ENCODE peak calls at places on chromosomes 1 and 21, in six cellular contexts. L is mucosa of descending colon, W is pancreas, Z is left ventricle myocardium inferior, K is cardiac muscle cell, H is epithelial cell of esophagus. M is an unnamed sample.

GRCh38 chr1:36561365-36561731 is 78.6 kb upstream of the CSF3R start:
- DNase-seq in L (no peak), W (no peak), Z (no peak), K (no peak), H (no peak), M (no peak)

GRCh38 chr1:188432427-188432826 is 1603.7 kb downstream of the PLA2G4A start:
- DNase-seq in L (no peak), W (no peak), Z (no peak), K (no peak), H (no peak), M (no peak)

GRCh38 chr1:168509875-168510594 is 33.8 kb downstream of the XCL2 start:
- DNase-seq in L (no peak), W (no peak), Z (no peak), K (no peak), H (no peak), M (no peak)

GRCh38 chr1:172906778-172907592 is 143.8 kb downstream of the TNFSF18 start:
- DNase-seq in L (no peak), W (no peak), Z (no peak), K (peak; percentile 75), H (peak; percentile 73), M (peak; percentile 15)

GRCh38 chr1:11070876-11071275 is 11.1 kb upstream of the SRM start:
- DNase-seq in L (no peak), W (no peak), Z (no peak), K (no peak), H (no peak), M (no peak)

GRCh38 chr1:43934279-43934985 is 831 bp downstream of the ARTN start:
- DNase-seq in L (peak; percentile 85), W (no peak), Z (peak; percentile 42), K (peak; percentile 71), H (peak; percentile 80), M (peak; percentile 75)

GRCh38 chr1:209413062-209413461 is 170.5 kb upstream of the CAMK1G start:
- DNase-seq in L (no peak), W (no peak), Z (no peak), K (no peak), H (no peak), M (no peak)

GRCh38 chr1:219564072-219564471 is 48.8 kb downstream of the ZC3H11B start:
- DNase-seq in L (no peak), W (no peak), Z (no peak), K (no peak), H (no peak), M (no peak)

GRCh38 chr1:65470766-65471165 is 50.3 kb downstream of the LEPR start:
- DNase-seq in L (no peak), W (no peak), Z (no peak), K (peak; percentile 38), H (no peak), M (no peak)

GRCh38 chr1:59025201-59025600 is 241.4 kb upstream of the JUN start:
- DNase-seq in L (no peak), W (no peak), Z (no peak), K (no peak), H (peak; percentile 29), M (no peak)

GRCh38 chr1:17128361-17128760 is 9.1 kb upstream of the PADI2 start:
- DNase-seq in L (no peak), W (no peak), Z (no peak), K (peak; percentile 95), H (peak; percentile 63), M (no peak)

GRCh38 chr1:115710859-115711624 is 57.5 kb downstream of the CASQ2 start:
- DNase-seq in L (no peak), W (no peak), Z (no peak), K (no peak), H (no peak), M (no peak)

GRCh38 chr1:102099916-102100315 is 103.2 kb upstream of the OLFM3 start:
- DNase-seq in L (no peak), W (no peak), Z (no peak), K (no peak), H (no peak), M (no peak)

DNA sequence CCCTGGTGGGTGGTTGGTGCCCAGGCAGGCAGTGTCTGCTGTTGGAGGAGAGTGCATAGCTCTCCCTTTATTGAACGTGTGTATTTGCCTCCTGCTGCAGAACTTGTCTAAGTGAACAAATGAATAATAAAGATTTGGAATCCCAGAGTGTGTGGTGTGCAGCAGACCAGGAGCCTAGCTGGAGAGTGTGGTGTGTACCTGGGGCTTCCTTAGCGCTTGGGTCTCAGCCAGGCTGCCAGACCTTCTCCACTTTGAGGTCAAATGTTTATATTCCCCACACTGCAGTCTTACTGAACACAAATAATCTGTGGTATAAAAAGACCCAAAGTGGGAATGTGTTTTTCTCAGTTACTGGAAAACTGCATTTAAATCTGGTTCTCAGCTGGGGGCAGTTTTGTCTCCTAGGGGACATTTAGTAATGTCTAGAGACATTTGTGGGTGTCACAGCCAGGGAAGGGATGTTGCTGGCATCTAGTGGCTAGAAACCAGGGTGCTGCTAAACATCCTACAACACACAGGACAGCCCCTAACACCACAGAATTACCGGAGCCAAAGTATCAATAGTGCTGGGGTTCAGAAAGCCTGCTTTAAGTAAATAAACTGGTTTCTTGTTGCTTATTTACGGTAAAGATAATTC is 23.6 kb downstream of the SLC37A1 start:
- DNase-seq in L (no peak), W (no peak), Z (no peak), K (no peak), H (peak; percentile 27), M (no peak)
- TF ChIP-seq CTCF in L (no peak), W (no peak), Z (peak; percentile 31), K (peak; percentile 29), H (peak; percentile 60), M (no peak)

DNA sequence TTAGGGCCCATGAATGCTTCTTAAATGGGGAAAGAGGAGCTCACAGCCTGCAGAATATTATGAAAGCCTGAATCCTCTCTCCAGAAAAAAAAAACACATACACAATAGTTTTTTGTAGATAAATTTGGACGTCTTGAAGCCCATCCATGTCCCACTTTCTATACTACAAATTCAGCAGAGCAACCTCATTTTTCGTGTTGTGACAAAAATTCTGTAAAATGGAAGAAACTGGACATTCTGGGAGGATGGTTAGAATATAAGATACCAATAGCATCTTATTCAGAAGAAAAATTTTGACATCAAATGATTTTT is 102.1 kb downstream of the ZNF281 start:
- DNase-seq in L (no peak), W (no peak), Z (no peak), K (no peak), H (no peak), M (no peak)
- TF ChIP-seq CTCF in L (no peak), W (no peak), Z (no peak), K (no peak), H (no peak), M (no peak)

DNA sequence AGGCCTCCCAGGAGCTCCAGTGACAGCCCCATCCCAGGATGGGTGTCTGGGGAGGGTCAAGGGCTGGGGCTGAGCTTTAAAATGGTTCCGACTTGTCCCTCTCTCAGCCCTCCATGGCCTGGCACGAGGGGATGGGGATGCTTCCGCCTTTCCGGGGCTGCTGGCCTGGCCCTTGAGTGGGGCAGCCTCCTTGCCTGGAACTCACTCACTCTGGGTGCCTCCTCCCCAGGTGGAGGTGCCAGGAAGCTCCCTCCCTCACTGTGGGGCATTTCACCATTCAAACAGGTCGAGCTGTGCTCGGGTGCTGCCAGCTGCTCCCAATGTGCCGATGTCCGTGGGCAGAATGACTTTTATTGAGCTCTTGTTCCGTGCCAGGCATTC is 24.2 kb downstream of the PCSK9 start:
- DNase-seq in L (no peak), W (no peak), Z (no peak), K (no peak), H (no peak), M (no peak)
- TF ChIP-seq CTCF in L (no peak), W (no peak), Z (no peak), K (no peak), H (no peak), M (no peak)

DNA sequence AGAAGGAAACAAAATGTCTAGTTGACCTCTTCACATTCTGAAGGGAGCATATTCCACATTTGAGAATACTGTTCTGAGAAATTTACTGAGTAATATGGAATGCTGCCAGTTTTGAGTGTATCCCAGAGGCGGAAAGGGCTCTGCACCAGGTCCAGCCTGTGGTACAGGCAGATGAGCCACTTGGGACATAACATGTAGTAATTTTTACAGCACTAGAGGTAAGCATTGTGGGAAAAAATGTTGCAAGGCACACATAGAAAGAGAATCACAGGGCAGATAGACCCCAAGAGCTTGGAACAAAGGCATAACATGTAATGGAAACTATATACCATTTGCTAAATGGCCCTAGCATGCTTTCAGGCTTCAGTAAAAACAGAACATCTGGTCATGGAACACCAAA is 228.5 kb downstream of the USH2A start:
- DNase-seq in L (no peak), W (no peak), Z (no peak), K (no peak), H (no peak), M (no peak)
- TF ChIP-seq CTCF in L (no peak), W (no peak), Z (no peak), K (no peak), H (no peak), M (no peak)

DNA sequence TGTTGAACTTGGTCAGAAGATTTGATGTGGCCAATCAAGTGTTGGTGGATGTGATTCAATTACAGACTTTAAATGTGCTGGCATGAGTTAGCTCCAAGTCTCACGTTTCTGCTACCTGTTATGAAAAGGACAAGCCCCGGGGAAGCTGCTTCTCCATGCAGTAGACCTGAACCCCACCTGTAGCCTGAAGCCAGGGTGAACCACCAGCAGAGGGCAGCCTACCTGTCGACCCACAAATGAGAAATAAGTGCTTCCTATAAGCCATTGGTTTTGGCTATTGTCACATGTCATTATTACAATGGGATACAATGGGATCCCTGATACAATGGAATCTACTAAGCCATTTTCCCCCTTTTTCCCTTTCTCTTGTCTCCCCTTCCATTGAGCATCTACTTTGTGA is 230.2 kb downstream of the PRDM2 start:
- DNase-seq in L (peak; percentile 45), W (no peak), Z (no peak), K (no peak), H (no peak), M (peak; percentile 28)
- TF ChIP-seq CTCF in L (no peak), W (no peak), Z (no peak), K (no peak), H (peak; percentile 7), M (peak; percentile 36)